ENCODE peak calls at places on chromosomes 4 and X, in nine cellular contexts. W, Y, Z, D, M, O, V, F and B are unnamed samples.

GRCh38 chr4:177182156-177182555 is 127.5 kb upstream of the NEIL3 start:
- DNase-seq in W (no peak), Y (no peak), Z (no peak), D (no peak), M (no peak), O (no peak), V (no peak), F (peak; percentile 88), B (no peak)

GRCh38 chrX:38212246-38212645 is 8.4 kb downstream of the SRPX start:
- DNase-seq in W (no peak), Y (no peak), Z (no peak), D (no peak), M (no peak), O (no peak), V (peak; percentile 87), F (peak; percentile 65), B (no peak)

GRCh38 chr4:152090543-152090942 is 329.7 kb upstream of the GATB start:
- DNase-seq in W (no peak), Y (no peak), Z (no peak), D (no peak), M (peak; percentile 69), O (no peak), V (no peak), F (no peak), B (no peak)

GRCh38 chr4:8278009-8278395 is 8.4 kb downstream of the HTRA3 start:
- DNase-seq in W (no peak), Y (no peak), Z (peak; percentile 43), D (no peak), M (no peak), O (no peak), V (no peak), F (peak; percentile 48), B (no peak)

GRCh38 chrX:16989750-16990149 is 43.3 kb downstream of the REPS2 start:
- DNase-seq in W (no peak), Y (no peak), Z (no peak), D (no peak), M (no peak), O (no peak), V (no peak), F (no peak), B (no peak)

GRCh38 chr4:90234916-90235547 is 107.8 kb downstream of the CCSER1 start:
- DNase-seq in W (no peak), Y (no peak), Z (no peak), D (no peak), M (no peak), O (no peak), V (peak; percentile 5), F (no peak), B (no peak)

GRCh38 chr4:53744446-53745160 is 153.3 kb upstream of the LNX1 start:
- DNase-seq in W (no peak), Y (no peak), Z (no peak), D (no peak), M (no peak), O (no peak), V (no peak), F (peak; percentile 19), B (no peak)

GRCh38 chr4:164931551-164932324 is 45.7 kb downstream of the TRIM61 start:
- DNase-seq in W (no peak), Y (no peak), Z (no peak), D (no peak), M (no peak), O (no peak), V (no peak), F (peak; percentile 11), B (peak; percentile 41)

GRCh38 chr4:38179690-38180299 is 219.6 kb downstream of the PTTG2 start:
- DNase-seq in W (peak; percentile 52), Y (peak; percentile 76), Z (peak; percentile 77), D (peak; percentile 79), M (peak; percentile 63), O (peak; percentile 89), V (peak; percentile 77), F (peak; percentile 83), B (peak; percentile 81)

GRCh38 chr4:19651481-19651880 is 600.2 kb upstream of the SLIT2 start:
- DNase-seq in W (no peak), Y (no peak), Z (no peak), D (no peak), M (no peak), O (no peak), V (no peak), F (peak; percentile 38), B (no peak)

DNA sequence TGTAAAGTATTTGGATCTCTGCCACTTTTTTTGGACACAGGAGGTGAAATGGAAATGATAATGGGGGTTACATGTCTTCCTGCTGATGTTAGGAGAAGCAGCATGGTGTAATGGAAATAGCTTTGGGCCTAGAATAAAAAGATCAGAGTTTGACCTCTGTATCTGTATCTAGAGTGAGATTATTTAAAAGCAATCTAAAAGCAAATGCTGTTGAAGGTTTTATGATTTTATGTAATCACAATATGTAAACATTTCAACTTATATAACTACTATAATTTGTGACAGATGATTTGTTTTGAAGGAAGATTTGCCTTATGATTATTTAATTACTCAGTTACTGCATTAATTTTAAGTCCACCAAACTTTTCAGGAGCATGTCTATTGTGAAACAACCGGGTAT is 3.4 kb downstream of the COL4A5 start:
- DNase-seq in W (no peak), Y (no peak), Z (no peak), D (no peak), M (no peak), O (no peak), V (peak; percentile 1), F (no peak), B (no peak)
- H3K4me3 ChIP-seq in W (peak overlapping the region; percentile 73), Y (no peak overlapping the region), Z (no peak overlapping the region), D (no peak overlapping the region), M (no peak overlapping the region), O (no peak overlapping the region), V (no peak overlapping the region), F (no peak overlapping the region), B (no peak overlapping the region)

DNA sequence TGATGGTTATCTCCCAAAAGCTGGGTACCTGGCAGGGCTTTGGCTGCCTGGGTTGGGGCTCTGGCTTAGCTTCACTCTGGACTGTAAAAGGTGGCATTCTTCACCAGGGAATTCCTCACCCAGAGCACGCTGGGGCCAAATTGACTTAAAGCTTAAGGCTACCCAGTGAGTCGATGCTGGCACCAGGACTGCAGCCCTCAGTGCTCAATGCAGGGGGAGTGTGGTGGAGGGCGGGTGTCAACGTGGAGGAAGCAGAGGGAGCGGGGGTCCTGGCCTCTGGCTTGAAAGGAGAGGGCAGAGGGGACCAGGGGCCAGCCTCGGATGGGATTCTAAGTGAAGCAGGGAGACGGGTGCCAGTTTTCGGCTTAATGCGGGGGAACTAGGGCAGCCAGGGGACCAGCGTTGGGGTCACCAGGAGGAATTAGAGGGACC is 446 bp upstream of the FAM50A start:
- DNase-seq in W (no peak), Y (no peak), Z (no peak), D (no peak), M (no peak), O (no peak), V (no peak), F (peak; percentile 46), B (no peak)
- H3K4me3 ChIP-seq in W (peak overlapping the region; percentile 38), Y (no peak overlapping the region), Z (peak overlapping the region; percentile 47), D (no peak overlapping the region), M (no peak overlapping the region), O (peak overlapping the region; percentile 66), V (no peak overlapping the region), F (peak overlapping the region; percentile 35), B (peak overlapping the region; percentile 41)

GRCh38 chrX:134373736-134374135 is 86.2 kb upstream of the HPRT1 start:
- DNase-seq in W (no peak), Y (no peak), Z (no peak), D (no peak), M (no peak), O (no peak), V (peak; percentile 7), F (no peak), B (peak; percentile 22)

GRCh38 chrX:134375691-134376090 is 84.3 kb upstream of the HPRT1 start:
- DNase-seq in W (no peak), Y (no peak), Z (no peak), D (no peak), M (no peak), O (no peak), V (no peak), F (no peak), B (no peak)

GRCh38 chrX:134374294-134374693 is 85.7 kb upstream of the HPRT1 start:
- DNase-seq in W (no peak), Y (no peak), Z (no peak), D (no peak), M (no peak), O (no peak), V (peak; percentile 11), F (no peak), B (no peak)

GRCh38 chrX:134377537-134377936 is 82.4 kb upstream of the HPRT1 start:
- DNase-seq in W (no peak), Y (peak; percentile 23), Z (peak; percentile 32), D (peak; percentile 11), M (peak; percentile 48), O (no peak), V (peak; percentile 45), F (peak; percentile 54), B (no peak)

GRCh38 chrX:134374910-134375309 is 85.1 kb upstream of the HPRT1 start:
- DNase-seq in W (no peak), Y (no peak), Z (no peak), D (no peak), M (no peak), O (no peak), V (peak; percentile 6), F (no peak), B (no peak)
- H3K4me3 ChIP-seq in W (peak overlapping the region; percentile 78), Y (peak overlapping the region; percentile 32), Z (no peak overlapping the region), D (peak overlapping the region; percentile 90), M (peak overlapping the region; percentile 96), O (peak overlapping the region; percentile 76), V (no peak overlapping the region), F (peak overlapping the region; percentile 81), B (peak overlapping the region; percentile 85)

GRCh38 chr4:186192068-186192751 is 843 bp downstream of the CYP4V2 start:
- DNase-seq in W (no peak), Y (peak; percentile 41), Z (peak; percentile 57), D (peak; percentile 45), M (peak; percentile 68), O (peak; percentile 56), V (peak; percentile 21), F (peak; percentile 63), B (peak; percentile 75)

GRCh38 chr4:186190456-186191265 is 706 bp upstream of the CYP4V2 start:
- DNase-seq in W (no peak), Y (peak; percentile 49), Z (no peak), D (peak; percentile 61), M (peak; percentile 68), O (peak; percentile 44), V (no peak), F (peak; percentile 51), B (peak; percentile 82)

GRCh38 chr4:186188107-186188506 is 3.3 kb upstream of the CYP4V2 start:
- DNase-seq in W (no peak), Y (no peak), Z (no peak), D (no peak), M (no peak), O (no peak), V (no peak), F (no peak), B (no peak)

GRCh38 chr4:186191266-186192067 is at the start of gene CYP4V2:
- DNase-seq in W (peak; percentile 26), Y (peak; percentile 78), Z (peak; percentile 82), D (peak; percentile 85), M (peak; percentile 84), O (peak; percentile 60), V (peak; percentile 28), F (peak; percentile 89), B (peak; percentile 91)

GRCh38 chr4:186189656-186190055 is 1.7 kb upstream of the CYP4V2 start:
- DNase-seq in W (no peak), Y (no peak), Z (no peak), D (no peak), M (no peak), O (no peak), V (no peak), F (no peak), B (peak; percentile 48)
- H3K4me3 ChIP-seq in W (no peak overlapping the region), Y (no peak overlapping the region), Z (no peak overlapping the region), D (no peak overlapping the region), M (peak overlapping the region; percentile 88), O (no peak overlapping the region), V (no peak overlapping the region), F (no peak overlapping the region), B (no peak overlapping the region)

GRCh38 chr4:124710911-124711310 is 1.6 kb downstream of the ANKRD50 start:
- DNase-seq in W (no peak), Y (no peak), Z (no peak), D (no peak), M (no peak), O (no peak), V (peak; percentile 50), F (peak; percentile 57), B (no peak)
- H3K4me3 ChIP-seq in W (peak overlapping the region; percentile 87), Y (peak overlapping the region; percentile 72), Z (no peak overlapping the region), D (no peak overlapping the region), M (peak overlapping the region; percentile 65), O (peak overlapping the region; percentile 92), V (peak overlapping the region; percentile 78), F (peak overlapping the region; percentile 91), B (peak overlapping the region; percentile 86)